ENCODE peak calls at places on chromosomes 4 and X, in ten cellular contexts. One of them, this sample, is unnamed.

GRCh38 chrX:115598556-115598955 is 37.6 kb downstream of the PLS3 start:
- DNase-seq in CD8-positive, alpha-beta T cell: no peak
- DNase-seq in esophagus squamous epithelium: no peak
- DNase-seq in epithelial cell of esophagus: no peak
- DNase-seq in GM12865: no peak
- DNase-seq in CD4-positive, alpha-beta T cell: no peak
- DNase-seq in PC-3: no peak
- DNase-seq in ovary: no peak
- DNase-seq in activated CD8-positive, alpha-beta T cell treated with anti-CD3 and anti-CD28 coated beads for 36 hours: no peak
- DNase-seq in cardiac fibroblast: no peak
- DNase-seq in this sample: no peak

GRCh38 chr4:121375262-121375661 is 5.6 kb downstream of the QRFPR start:
- DNase-seq in CD8-positive, alpha-beta T cell: no peak
- DNase-seq in esophagus squamous epithelium: no peak
- DNase-seq in epithelial cell of esophagus: peak
- DNase-seq in GM12865: no peak
- DNase-seq in CD4-positive, alpha-beta T cell: no peak
- DNase-seq in PC-3: peak
- DNase-seq in ovary: no peak
- DNase-seq in activated CD8-positive, alpha-beta T cell treated with anti-CD3 and anti-CD28 coated beads for 36 hours: no peak
- DNase-seq in cardiac fibroblast: peak
- DNase-seq in this sample: no peak

GRCh38 chr4:139256349-139256748 is 23.7 kb downstream of the MGARP start:
- DNase-seq in CD8-positive, alpha-beta T cell: no peak
- DNase-seq in esophagus squamous epithelium: no peak
- DNase-seq in epithelial cell of esophagus: no peak
- DNase-seq in GM12865: no peak
- DNase-seq in CD4-positive, alpha-beta T cell: no peak
- DNase-seq in PC-3: no peak
- DNase-seq in ovary: no peak
- DNase-seq in activated CD8-positive, alpha-beta T cell treated with anti-CD3 and anti-CD28 coated beads for 36 hours: no peak
- DNase-seq in cardiac fibroblast: no peak
- DNase-seq in this sample: no peak

GRCh38 chrX:108159028-108159670 is 67.6 kb downstream of the ATG4A start:
- DNase-seq in CD8-positive, alpha-beta T cell: no peak
- DNase-seq in esophagus squamous epithelium: no peak
- DNase-seq in epithelial cell of esophagus: no peak
- DNase-seq in GM12865: no peak
- DNase-seq in CD4-positive, alpha-beta T cell: no peak
- DNase-seq in PC-3: no peak
- DNase-seq in ovary: no peak
- DNase-seq in activated CD8-positive, alpha-beta T cell treated with anti-CD3 and anti-CD28 coated beads for 36 hours: no peak
- DNase-seq in cardiac fibroblast: no peak
- DNase-seq in this sample: no peak

GRCh38 chr4:30719363-30720020 is 677 bp upstream of the PCDH7 start:
- DNase-seq in CD8-positive, alpha-beta T cell: no peak
- DNase-seq in esophagus squamous epithelium: no peak
- DNase-seq in epithelial cell of esophagus: peak
- DNase-seq in GM12865: no peak
- DNase-seq in CD4-positive, alpha-beta T cell: no peak
- DNase-seq in PC-3: peak
- DNase-seq in ovary: peak
- DNase-seq in activated CD8-positive, alpha-beta T cell treated with anti-CD3 and anti-CD28 coated beads for 36 hours: peak
- DNase-seq in cardiac fibroblast: peak
- DNase-seq in this sample: peak

GRCh38 chrX:42094208-42094607 is 170.9 kb upstream of the CASK start:
- DNase-seq in CD8-positive, alpha-beta T cell: no peak
- DNase-seq in esophagus squamous epithelium: no peak
- DNase-seq in epithelial cell of esophagus: no peak
- DNase-seq in GM12865: peak
- DNase-seq in CD4-positive, alpha-beta T cell: no peak
- DNase-seq in PC-3: peak
- DNase-seq in ovary: no peak
- DNase-seq in activated CD8-positive, alpha-beta T cell treated with anti-CD3 and anti-CD28 coated beads for 36 hours: no peak
- DNase-seq in cardiac fibroblast: peak
- DNase-seq in this sample: no peak

GRCh38 chrX:38816158-38816557 is 14.9 kb downstream of the MID1IP1 start:
- DNase-seq in CD8-positive, alpha-beta T cell: no peak
- DNase-seq in esophagus squamous epithelium: no peak
- DNase-seq in epithelial cell of esophagus: no peak
- DNase-seq in GM12865: no peak
- DNase-seq in CD4-positive, alpha-beta T cell: no peak
- DNase-seq in PC-3: no peak
- DNase-seq in ovary: no peak
- DNase-seq in activated CD8-positive, alpha-beta T cell treated with anti-CD3 and anti-CD28 coated beads for 36 hours: peak
- DNase-seq in cardiac fibroblast: no peak
- DNase-seq in this sample: no peak

GRCh38 chr4:153486281-153487151 is 20.4 kb downstream of the TMEM131L start:
- DNase-seq in CD8-positive, alpha-beta T cell: peak
- DNase-seq in esophagus squamous epithelium: no peak
- DNase-seq in epithelial cell of esophagus: peak
- DNase-seq in GM12865: peak
- DNase-seq in CD4-positive, alpha-beta T cell: no peak
- DNase-seq in PC-3: peak
- DNase-seq in ovary: no peak
- DNase-seq in activated CD8-positive, alpha-beta T cell treated with anti-CD3 and anti-CD28 coated beads for 36 hours: peak
- DNase-seq in cardiac fibroblast: peak
- DNase-seq in this sample: no peak

DNA sequence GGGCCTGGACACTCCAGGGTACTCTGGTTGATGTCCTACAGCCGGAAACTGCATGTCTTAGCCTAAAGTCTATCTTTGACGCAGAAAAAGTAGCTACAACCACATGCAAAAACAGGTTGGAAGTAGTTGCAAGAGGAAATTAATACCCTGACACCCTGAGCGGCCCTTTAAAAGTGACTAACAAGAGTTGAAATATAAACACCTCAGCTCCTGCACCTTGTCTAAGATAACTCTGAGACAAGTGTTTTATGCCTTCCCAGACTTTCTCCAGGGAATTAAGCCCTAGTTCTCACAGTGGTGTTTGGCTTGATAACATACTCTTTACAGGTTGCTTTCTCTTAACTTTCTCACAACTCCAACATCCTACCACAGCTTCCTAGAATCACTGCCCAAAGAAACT is 943.1 kb downstream of the DMD start:
- DNase-seq in CD8-positive, alpha-beta T cell: no peak
- DNase-seq in esophagus squamous epithelium: no peak
- DNase-seq in epithelial cell of esophagus: no peak
- DNase-seq in GM12865: no peak
- DNase-seq in CD4-positive, alpha-beta T cell: no peak
- DNase-seq in PC-3: no peak
- DNase-seq in ovary: no peak
- DNase-seq in activated CD8-positive, alpha-beta T cell treated with anti-CD3 and anti-CD28 coated beads for 36 hours: no peak
- DNase-seq in cardiac fibroblast: no peak
- DNase-seq in this sample: no peak
- TF ChIP-seq CTCF in CD8-positive, alpha-beta T cell: no peak
- TF ChIP-seq CTCF in esophagus squamous epithelium: no peak
- TF ChIP-seq CTCF in epithelial cell of esophagus: no peak
- TF ChIP-seq CTCF in GM12865: no peak
- TF ChIP-seq CTCF in CD4-positive, alpha-beta T cell: no peak
- TF ChIP-seq CTCF in PC-3: no peak
- TF ChIP-seq CTCF in ovary: no peak
- TF ChIP-seq CTCF in activated CD8-positive, alpha-beta T cell treated with anti-CD3 and anti-CD28 coated beads for 36 hours: no peak
- TF ChIP-seq CTCF in cardiac fibroblast: no peak
- TF ChIP-seq CTCF in this sample: no peak

DNA sequence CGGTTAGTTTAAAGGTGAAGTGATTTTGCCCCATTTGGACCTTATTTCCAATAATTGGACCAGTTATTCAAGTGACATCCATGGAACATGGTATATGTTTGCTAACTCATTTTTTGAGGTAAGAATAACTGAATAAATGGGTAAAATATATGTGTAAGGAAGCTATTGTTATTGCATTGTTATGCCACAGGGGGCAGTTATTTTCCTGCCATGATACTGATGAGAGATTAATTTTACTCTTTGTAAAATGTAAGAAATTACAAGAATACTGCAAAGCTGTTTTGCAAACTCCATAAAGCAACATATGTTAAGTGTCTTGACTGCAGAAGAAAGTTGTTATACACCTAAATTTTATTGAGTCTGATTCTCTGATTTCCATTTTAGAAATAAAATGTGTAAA is 114.0 kb downstream of the IL1RAPL1 start:
- DNase-seq in CD8-positive, alpha-beta T cell: no peak
- DNase-seq in esophagus squamous epithelium: no peak
- DNase-seq in epithelial cell of esophagus: no peak
- DNase-seq in GM12865: no peak
- DNase-seq in CD4-positive, alpha-beta T cell: no peak
- DNase-seq in PC-3: no peak
- DNase-seq in ovary: no peak
- DNase-seq in activated CD8-positive, alpha-beta T cell treated with anti-CD3 and anti-CD28 coated beads for 36 hours: no peak
- DNase-seq in cardiac fibroblast: no peak
- DNase-seq in this sample: no peak
- TF ChIP-seq CTCF in CD8-positive, alpha-beta T cell: no peak
- TF ChIP-seq CTCF in esophagus squamous epithelium: no peak
- TF ChIP-seq CTCF in epithelial cell of esophagus: no peak
- TF ChIP-seq CTCF in GM12865: no peak
- TF ChIP-seq CTCF in CD4-positive, alpha-beta T cell: no peak
- TF ChIP-seq CTCF in PC-3: peak
- TF ChIP-seq CTCF in ovary: no peak
- TF ChIP-seq CTCF in activated CD8-positive, alpha-beta T cell treated with anti-CD3 and anti-CD28 coated beads for 36 hours: no peak
- TF ChIP-seq CTCF in cardiac fibroblast: peak
- TF ChIP-seq CTCF in this sample: peak

GRCh38 chrX:14963447-14964236 is 90.4 kb downstream of the MOSPD2 start:
- DNase-seq in CD8-positive, alpha-beta T cell: no peak
- DNase-seq in esophagus squamous epithelium: no peak
- DNase-seq in epithelial cell of esophagus: peak
- DNase-seq in GM12865: no peak
- DNase-seq in CD4-positive, alpha-beta T cell: no peak
- DNase-seq in PC-3: peak
- DNase-seq in ovary: no peak
- DNase-seq in activated CD8-positive, alpha-beta T cell treated with anti-CD3 and anti-CD28 coated beads for 36 hours: no peak
- DNase-seq in cardiac fibroblast: peak
- DNase-seq in this sample: no peak

DNA sequence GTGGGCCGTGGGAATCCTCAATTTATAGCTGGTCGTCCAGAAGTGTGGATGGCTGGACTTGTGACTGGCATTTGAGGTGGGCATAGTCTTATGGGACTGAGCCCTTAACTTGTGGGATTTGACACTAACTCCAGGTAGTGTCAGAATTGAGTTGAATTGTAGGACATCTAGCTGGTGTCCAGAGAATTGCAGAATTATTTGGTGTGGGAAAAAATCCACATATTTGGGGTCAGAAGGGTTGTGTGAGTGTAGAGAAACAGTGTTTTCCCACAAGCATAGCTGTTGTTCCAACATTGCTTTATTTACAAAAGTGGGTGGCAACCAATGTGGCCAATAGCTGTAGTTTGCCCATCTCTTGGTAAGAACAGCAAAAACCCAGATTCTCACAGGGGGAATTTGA is 91.3 kb downstream of the MOSPD2 start:
- DNase-seq in CD8-positive, alpha-beta T cell: no peak
- DNase-seq in esophagus squamous epithelium: no peak
- DNase-seq in epithelial cell of esophagus: peak
- DNase-seq in GM12865: no peak
- DNase-seq in CD4-positive, alpha-beta T cell: no peak
- DNase-seq in PC-3: peak
- DNase-seq in ovary: no peak
- DNase-seq in activated CD8-positive, alpha-beta T cell treated with anti-CD3 and anti-CD28 coated beads for 36 hours: no peak
- DNase-seq in cardiac fibroblast: peak
- DNase-seq in this sample: no peak
- TF ChIP-seq CTCF in CD8-positive, alpha-beta T cell: no peak
- TF ChIP-seq CTCF in esophagus squamous epithelium: no peak
- TF ChIP-seq CTCF in epithelial cell of esophagus: no peak
- TF ChIP-seq CTCF in GM12865: no peak
- TF ChIP-seq CTCF in CD4-positive, alpha-beta T cell: no peak
- TF ChIP-seq CTCF in PC-3: peak
- TF ChIP-seq CTCF in ovary: no peak
- TF ChIP-seq CTCF in activated CD8-positive, alpha-beta T cell treated with anti-CD3 and anti-CD28 coated beads for 36 hours: no peak
- TF ChIP-seq CTCF in cardiac fibroblast: no peak
- TF ChIP-seq CTCF in this sample: no peak

GRCh38 chr4:24974252-24974580 is 56.5 kb downstream of the LGI2 start:
- DNase-seq in CD8-positive, alpha-beta T cell: no peak
- DNase-seq in esophagus squamous epithelium: no peak
- DNase-seq in epithelial cell of esophagus: no peak
- DNase-seq in GM12865: no peak
- DNase-seq in CD4-positive, alpha-beta T cell: no peak
- DNase-seq in PC-3: no peak
- DNase-seq in ovary: no peak
- DNase-seq in activated CD8-positive, alpha-beta T cell treated with anti-CD3 and anti-CD28 coated beads for 36 hours: no peak
- DNase-seq in cardiac fibroblast: no peak
- DNase-seq in this sample: no peak

GRCh38 chr4:24971192-24971591 is 58.4 kb upstream of the CCDC149 start:
- DNase-seq in CD8-positive, alpha-beta T cell: no peak
- DNase-seq in esophagus squamous epithelium: no peak
- DNase-seq in epithelial cell of esophagus: peak
- DNase-seq in GM12865: no peak
- DNase-seq in CD4-positive, alpha-beta T cell: no peak
- DNase-seq in PC-3: peak
- DNase-seq in ovary: no peak
- DNase-seq in activated CD8-positive, alpha-beta T cell treated with anti-CD3 and anti-CD28 coated beads for 36 hours: no peak
- DNase-seq in cardiac fibroblast: no peak
- DNase-seq in this sample: no peak

GRCh38 chr4:24970635-24971034 is 57.8 kb upstream of the CCDC149 start:
- DNase-seq in CD8-positive, alpha-beta T cell: no peak
- DNase-seq in esophagus squamous epithelium: no peak
- DNase-seq in epithelial cell of esophagus: no peak
- DNase-seq in GM12865: no peak
- DNase-seq in CD4-positive, alpha-beta T cell: no peak
- DNase-seq in PC-3: no peak
- DNase-seq in ovary: no peak
- DNase-seq in activated CD8-positive, alpha-beta T cell treated with anti-CD3 and anti-CD28 coated beads for 36 hours: no peak
- DNase-seq in cardiac fibroblast: no peak
- DNase-seq in this sample: no peak

GRCh38 chr4:24975505-24975904 is 55.2 kb downstream of the LGI2 start:
- DNase-seq in CD8-positive, alpha-beta T cell: no peak
- DNase-seq in esophagus squamous epithelium: no peak
- DNase-seq in epithelial cell of esophagus: no peak
- DNase-seq in GM12865: no peak
- DNase-seq in CD4-positive, alpha-beta T cell: no peak
- DNase-seq in PC-3: no peak
- DNase-seq in ovary: no peak
- DNase-seq in activated CD8-positive, alpha-beta T cell treated with anti-CD3 and anti-CD28 coated beads for 36 hours: no peak
- DNase-seq in cardiac fibroblast: no peak
- DNase-seq in this sample: no peak

DNA sequence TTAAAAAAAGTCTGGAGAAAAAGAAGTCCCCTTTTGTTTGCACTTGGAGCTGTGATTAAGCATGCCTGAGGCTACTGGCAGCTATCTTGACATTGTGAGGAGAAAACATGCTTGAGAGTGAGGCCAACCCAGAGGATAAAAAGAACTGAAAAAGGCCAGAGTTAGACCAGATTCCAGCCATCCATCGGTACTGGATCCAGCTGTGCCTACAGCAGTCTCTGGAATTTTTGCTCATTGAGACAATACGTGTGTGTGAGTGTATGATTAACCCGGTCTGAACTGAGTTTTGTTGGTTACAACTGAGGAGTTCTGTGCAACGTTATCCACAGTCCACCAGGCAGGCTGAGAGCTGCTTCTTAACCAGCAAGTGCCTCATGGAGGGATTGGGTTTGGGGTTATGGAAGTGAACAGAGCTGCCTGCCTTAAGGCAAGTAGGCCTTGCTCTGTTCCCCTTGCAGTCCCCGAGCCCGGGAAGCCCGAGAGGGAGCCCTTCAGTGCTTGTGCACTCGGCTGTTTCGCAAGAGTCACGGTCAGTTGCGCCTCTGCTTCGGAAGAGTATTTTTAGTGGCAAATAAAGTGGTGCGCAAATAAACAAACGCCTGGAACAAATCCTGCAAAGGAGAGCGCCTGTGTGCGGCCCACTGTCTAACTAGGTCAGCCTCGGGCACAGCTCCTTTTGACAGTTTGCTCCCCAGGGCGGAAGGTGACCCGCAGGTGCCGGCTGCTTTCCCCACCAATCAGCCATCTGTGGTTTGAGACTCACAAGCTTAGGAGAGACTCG is 57.1 kb downstream of the LGI2 start:
- DNase-seq in CD8-positive, alpha-beta T cell: no peak
- DNase-seq in esophagus squamous epithelium: no peak
- DNase-seq in epithelial cell of esophagus: peak
- DNase-seq in GM12865: no peak
- DNase-seq in CD4-positive, alpha-beta T cell: no peak
- DNase-seq in PC-3: peak
- DNase-seq in ovary: no peak
- DNase-seq in activated CD8-positive, alpha-beta T cell treated with anti-CD3 and anti-CD28 coated beads for 36 hours: no peak
- DNase-seq in cardiac fibroblast: peak
- DNase-seq in this sample: no peak
- TF ChIP-seq CTCF in CD8-positive, alpha-beta T cell: no peak
- TF ChIP-seq CTCF in esophagus squamous epithelium: no peak
- TF ChIP-seq CTCF in epithelial cell of esophagus: no peak
- TF ChIP-seq CTCF in GM12865: no peak
- TF ChIP-seq CTCF in CD4-positive, alpha-beta T cell: no peak
- TF ChIP-seq CTCF in PC-3: no peak
- TF ChIP-seq CTCF in ovary: no peak
- TF ChIP-seq CTCF in activated CD8-positive, alpha-beta T cell treated with anti-CD3 and anti-CD28 coated beads for 36 hours: no peak
- TF ChIP-seq CTCF in cardiac fibroblast: no peak
- TF ChIP-seq CTCF in this sample: no peak

This sample was measured in endothelial cell.